ENCODE peak calls at places on chromosomes 16 and 17, in six cellular contexts. H, X, G, A, D and E are unnamed samples.

GRCh38 chr17:77307479-77308198 is 166.9 kb downstream of the SEC14L1 start:
- DNase-seq in H (no peak), X (no peak), G (no peak), A (no peak), D (no peak), E (no peak)

GRCh38 chr16:14088155-14088753 is 17.1 kb downstream of the MRTFB start:
- DNase-seq in H (peak), X (no peak), G (no peak), A (no peak), D (no peak), E (peak)

GRCh38 chr17:17540935-17541639 is 44.9 kb upstream of the RASD1 start:
- DNase-seq in H (no peak), X (no peak), G (no peak), A (no peak), D (peak), E (no peak)

GRCh38 chr16:82329504-82330192 is 159.6 kb upstream of the MPHOSPH6 start:
- DNase-seq in H (no peak), X (peak), G (no peak), A (no peak), D (no peak), E (peak)

GRCh38 chr17:41413982-41414381 is 10.4 kb downstream of the KRT37 start:
- DNase-seq in H (peak), X (no peak), G (no peak), A (no peak), D (no peak), E (no peak)

GRCh38 chr16:55643161-55643970 is 12.4 kb upstream of the SLC6A2 start:
- DNase-seq in H (no peak), X (peak), G (no peak), A (no peak), D (no peak), E (peak)

GRCh38 chr16:89363621-89364393 is 126.6 kb downstream of the ANKRD11 start:
- DNase-seq in H (peak), X (peak), G (peak), A (no peak), D (no peak), E (peak)

GRCh38 chr17:75151893-75152292 is 2.4 kb downstream of the JPT1 start:
- DNase-seq in H (no peak), X (no peak), G (no peak), A (no peak), D (no peak), E (no peak)

GRCh38 chr16:80707686-80708085 is 96.7 kb downstream of the CDYL2 start:
- DNase-seq in H (peak), X (no peak), G (no peak), A (no peak), D (no peak), E (no peak)

GRCh38 chr16:4103741-4104140 is 12.5 kb downstream of the ADCY9 start:
- DNase-seq in H (no peak), X (no peak), G (no peak), A (no peak), D (no peak), E (no peak)

GRCh38 chr17:50264263-50265113 is 9.8 kb upstream of the TMEM92 start:
- DNase-seq in H (no peak), X (no peak), G (no peak), A (no peak), D (no peak), E (no peak)

GRCh38 chr17:66507103-66507923 is 204.9 kb downstream of the PRKCA start:
- DNase-seq in H (peak), X (no peak), G (no peak), A (no peak), D (no peak), E (peak)

GRCh38 chr17:42387221-42387657 is 1.0 kb downstream of the STAT3 start:
- DNase-seq in H (peak), X (no peak), G (no peak), A (no peak), D (no peak), E (no peak)

GRCh38 chr16:85588562-85589503 is 24.3 kb upstream of the GSE1 start:
- DNase-seq in H (no peak), X (no peak), G (no peak), A (no peak), D (no peak), E (no peak)

GRCh38 chr16:66193543-66194229 is 172.8 kb upstream of the CDH5 start:
- DNase-seq in H (no peak), X (no peak), G (no peak), A (no peak), D (no peak), E (no peak)

GRCh38 chr17:57726213-57726612 is 18.9 kb downstream of the CCDC182 start:
- DNase-seq in H (no peak), X (no peak), G (no peak), A (no peak), D (no peak), E (no peak)

GRCh38 chr16:364595-365491 is 5.5 kb downstream of the MRPL28 start:
- DNase-seq in H (no peak), X (no peak), G (no peak), A (no peak), D (no peak), E (no peak)